ENCODE peak calls at places on chromosome 13, in six cellular contexts. X is thoracic aorta, Q is fibroblast of lung, C is adrenal gland, K is stomach, H is tibial nerve. U is an unnamed sample.
A peak's percentile ranks its signal among the peaks of the same experiment; 100 is the strongest.

GRCh38 chr13:51931606-51932005 is 69.8 kb downstream of the CCDC70 start:
- DNase-seq in X (no peak), Q (no peak), C (no peak), K (no peak), H (no peak), U (no peak)

GRCh38 chr13:93625536-93625935 is 398.9 kb downstream of the GPC6 start:
- DNase-seq in X (no peak), Q (peak; percentile 42), C (no peak), K (no peak), H (no peak), U (no peak)

GRCh38 chr13:84121456-84121855 is 239.2 kb upstream of the SLITRK1 start:
- DNase-seq in X (no peak), Q (no peak), C (no peak), K (no peak), H (no peak), U (no peak)

GRCh38 chr13:89740994-89741678 is 1606.4 kb upstream of the MIR17HG start:
- DNase-seq in X (no peak), Q (peak; percentile 47), C (no peak), K (no peak), H (no peak), U (no peak)

GRCh38 chr13:67383358-67383757 is 153.2 kb upstream of the PCDH9 start:
- DNase-seq in X (no peak), Q (peak; percentile 75), C (no peak), K (no peak), H (no peak), U (no peak)

GRCh38 chr13:37947419-37948140 is 78.0 kb upstream of the TRPC4 start:
- DNase-seq in X (no peak), Q (no peak), C (no peak), K (no peak), H (no peak), U (no peak)

GRCh38 chr13:41919741-41920487 is 41.0 kb downstream of the VWA8 start:
- DNase-seq in X (no peak), Q (no peak), C (no peak), K (no peak), H (no peak), U (no peak)

GRCh38 chr13:30266751-30267150 is 40.6 kb downstream of the KATNAL1 start:
- DNase-seq in X (no peak), Q (no peak), C (no peak), K (no peak), H (no peak), U (no peak)

GRCh38 chr13:28320884-28321574 is 173.9 kb downstream of the FLT1 start:
- DNase-seq in X (no peak), Q (peak; percentile 31), C (no peak), K (no peak), H (no peak), U (no peak)

GRCh38 chr13:51768378-51768921 is 35.5 kb downstream of the DHRS12 start:
- DNase-seq in X (no peak), Q (no peak), C (no peak), K (no peak), H (no peak), U (no peak)

GRCh38 chr13:56347014-56347413 is 793.7 kb upstream of the PRR20A start:
- DNase-seq in X (no peak), Q (no peak), C (no peak), K (no peak), H (no peak), U (no peak)

GRCh38 chr13:28252547-28252946 is 114.2 kb downstream of the PAN3 start:
- DNase-seq in X (no peak), Q (no peak), C (no peak), K (no peak), H (no peak), U (no peak)

GRCh38 chr13:26541678-26542553 is 15.6 kb upstream of the WASF3 start:
- DNase-seq in X (no peak), Q (no peak), C (no peak), K (no peak), H (no peak), U (no peak)

GRCh38 chr13:98650376-98651107 is 73.6 kb upstream of the STK24 start:
- DNase-seq in X (no peak), Q (no peak), C (no peak), K (peak; percentile 86), H (no peak), U (no peak)

GRCh38 chr13:79593121-79593520 is 112.2 kb downstream of the NDFIP2 start:
- DNase-seq in X (no peak), Q (no peak), C (no peak), K (no peak), H (no peak), U (no peak)

GRCh38 chr13:33150146-33150545 is 133.9 kb downstream of the KL start:
- DNase-seq in X (no peak), Q (peak; percentile 34), C (no peak), K (no peak), H (no peak), U (no peak)

GRCh38 chr13:32910530-32910929 is 105.7 kb upstream of the KL start:
- DNase-seq in X (no peak), Q (no peak), C (no peak), K (no peak), H (no peak), U (no peak)

GRCh38 chr13:102651392-102651791 is 43.5 kb downstream of the METTL21C start:
- DNase-seq in X (no peak), Q (peak; percentile 65), C (no peak), K (no peak), H (no peak), U (no peak)

GRCh38 chr13:99657848-99658265 is 156.6 kb downstream of the TM9SF2 start:
- DNase-seq in X (no peak), Q (peak; percentile 51), C (no peak), K (peak; percentile 49), H (no peak), U (no peak)

GRCh38 chr13:73040968-73041580 is 17.7 kb upstream of the KLF5 start:
- DNase-seq in X (no peak), Q (no peak), C (no peak), K (no peak), H (no peak), U (no peak)

GRCh38 chr13:111410232-111411021 is 90.0 kb downstream of the TEX29 start:
- DNase-seq in X (no peak), Q (no peak), C (no peak), K (no peak), H (no peak), U (no peak)

GRCh38 chr13:80399340-80400163 is 58.6 kb upstream of the SPRY2 start:
- DNase-seq in X (no peak), Q (no peak), C (no peak), K (peak; percentile 76), H (no peak), U (no peak)

GRCh38 chr13:41064493-41064892 is 3.2 kb downstream of the WBP4 start:
- DNase-seq in X (no peak), Q (peak; percentile 75), C (no peak), K (no peak), H (no peak), U (peak; percentile 88)

GRCh38 chr13:75870397-75870801 is 234.3 kb downstream of the LMO7 start:
- DNase-seq in X (no peak), Q (peak; percentile 43), C (no peak), K (no peak), H (peak; percentile 13), U (no peak)

GRCh38 chr13:28347456-28348371 is 147.2 kb downstream of the FLT1 start:
- DNase-seq in X (no peak), Q (no peak), C (no peak), K (no peak), H (no peak), U (no peak)

GRCh38 chr13:37168151-37168550 is 62.7 kb upstream of the CSNK1A1L start:
- DNase-seq in X (no peak), Q (no peak), C (no peak), K (no peak), H (no peak), U (no peak)

GRCh38 chr13:45704211-45704739 is 2.2 kb downstream of the CBY2 start:
- DNase-seq in X (no peak), Q (no peak), C (no peak), K (no peak), H (no peak), U (no peak)

GRCh38 chr13:45700971-45701900 is 884 bp upstream of the CBY2 start:
- DNase-seq in X (no peak), Q (no peak), C (no peak), K (no peak), H (no peak), U (no peak)

GRCh38 chr13:45705145-45705695 is 3.1 kb downstream of the CBY2 start:
- DNase-seq in X (no peak), Q (no peak), C (no peak), K (no peak), H (no peak), U (no peak)

GRCh38 chr13:45702869-45703391 is 810 bp downstream of the CBY2 start:
- DNase-seq in X (no peak), Q (no peak), C (no peak), K (no peak), H (no peak), U (no peak)

DNA sequence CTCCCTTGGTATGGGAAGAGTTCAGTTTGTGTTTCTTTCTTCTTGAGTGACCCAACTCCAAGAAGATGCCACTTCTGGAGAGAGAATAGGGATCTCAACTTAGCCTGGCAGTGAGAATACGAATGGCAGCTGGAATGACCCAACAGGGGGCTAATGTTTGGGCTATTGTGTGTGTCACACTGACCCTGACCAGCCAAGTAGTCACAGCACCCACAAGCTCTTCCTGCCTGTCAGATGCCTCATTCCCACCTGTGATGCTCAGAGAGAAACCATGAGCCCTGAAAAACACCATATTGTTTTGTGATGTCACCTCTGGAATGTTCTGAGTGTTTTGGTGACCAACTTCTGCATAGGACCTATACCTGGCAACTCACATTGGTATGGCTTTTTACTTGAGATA is at the start of gene CBY2:
- DNase-seq in X (no peak), Q (no peak), C (no peak), K (no peak), H (no peak), U (no peak)
- H3K27me3 ChIP-seq in X (no peaks in the 10 kb centered on the region), Q (no peaks in the 10 kb centered on the region), C (no peaks in the 10 kb centered on the region), K (no peaks in the 10 kb centered on the region), H (no peaks in the 10 kb centered on the region), U (peaks cover 3% of the 10 kb centered on the region)

GRCh38 chr13:58300974-58301681 is 669.6 kb downstream of the PCDH17 start:
- DNase-seq in X (no peak), Q (no peak), C (no peak), K (no peak), H (no peak), U (no peak)
- TF ChIP-seq CTCF in X (no peak), Q (no peak), C (no peak), K (no peak), H (no peak), U (no peak)

GRCh38 chr13:109745060-109745459 is 41.3 kb downstream of the IRS2 start:
- DNase-seq in X (no peak), Q (no peak), C (peak; percentile 47), K (no peak), H (no peak), U (no peak)
- H3K27me3 ChIP-seq in X (no peaks in the 10 kb centered on the region), Q (no peaks in the 10 kb centered on the region), C (no peaks in the 10 kb centered on the region), K (no peaks in the 10 kb centered on the region), H (no peaks in the 10 kb centered on the region), U (peaks cover 2% of the 10 kb centered on the region)

GRCh38 chr13:71237332-71237731 is 629.7 kb downstream of the DACH1 start:
- DNase-seq in X (no peak), Q (no peak), C (no peak), K (no peak), H (no peak), U (no peak)

GRCh38 chr13:71244181-71244580 is 622.8 kb downstream of the DACH1 start:
- DNase-seq in X (no peak), Q (no peak), C (no peak), K (no peak), H (no peak), U (no peak)

GRCh38 chr13:71242191-71242590 is 624.8 kb downstream of the DACH1 start:
- DNase-seq in X (no peak), Q (peak; percentile 39), C (no peak), K (no peak), H (no peak), U (no peak)

GRCh38 chr13:71240906-71241305 is 626.1 kb downstream of the DACH1 start:
- DNase-seq in X (no peak), Q (peak; percentile 59), C (no peak), K (no peak), H (no peak), U (no peak)
- TF ChIP-seq CTCF in X (no peak), Q (peak; percentile 77), C (peak; percentile 44), K (peak; percentile 10), H (no peak), U (no peak)

U was measured in BJ.